ENCODE peak calls at places on chromosomes 12 and 14, in seven cellular contexts. Z, H, L, N, O, U and A are unnamed samples.

GRCh38 chr12:94429191-94429590 is 30.5 kb downstream of the CEP83 start:
- DNase-seq in Z (no peak), H (no peak), L (no peak), N (no peak), O (no peak), U (no peak), A (no peak)

GRCh38 chr12:23472329-23472971 is 477.0 kb downstream of the SOX5 start:
- DNase-seq in Z (no peak), H (no peak), L (no peak), N (no peak), O (no peak), U (no peak), A (no peak)

GRCh38 chr12:109627633-109628032 is 54.0 kb downstream of the MVK start:
- DNase-seq in Z (no peak), H (no peak), L (no peak), N (no peak), O (no peak), U (no peak), A (no peak)

GRCh38 chr14:76086636-76087035 is 65.1 kb upstream of the GPATCH2L start:
- DNase-seq in Z (no peak), H (no peak), L (no peak), N (no peak), O (no peak), U (no peak), A (no peak)

GRCh38 chr12:45339035-45339434 is 123.1 kb downstream of the ANO6 start:
- DNase-seq in Z (no peak), H (no peak), L (no peak), N (no peak), O (no peak), U (no peak), A (no peak)

GRCh38 chr14:23544511-23545447 is 6.8 kb downstream of the ZFHX2 start:
- DNase-seq in Z (no peak), H (peak), L (peak), N (peak), O (no peak), U (no peak), A (no peak)

GRCh38 chr12:50765325-50765911 is 1.5 kb downstream of the ATF1 start:
- DNase-seq in Z (peak), H (peak), L (no peak), N (no peak), O (peak), U (no peak), A (peak)

GRCh38 chr14:63453443-63453936 is 89.7 kb downstream of the PPP2R5E start:
- DNase-seq in Z (no peak), H (peak), L (no peak), N (no peak), O (no peak), U (no peak), A (no peak)

GRCh38 chr12:84561362-84561761 is 351.2 kb downstream of the SLC6A15 start:
- DNase-seq in Z (peak), H (peak), L (no peak), N (no peak), O (no peak), U (no peak), A (no peak)

GRCh38 chr14:99472937-99473336 is 7.7 kb downstream of the SETD3 start:
- DNase-seq in Z (no peak), H (no peak), L (no peak), N (no peak), O (no peak), U (no peak), A (no peak)